ENCODE peak calls at places on chromosomes 4 and X, in ten cellular contexts. B is right atrium auricular region; S is sigmoid colon; O is gastrocnemius medialis; X is CD8-positive, alpha-beta memory T cell; W is heart left ventricle; L is tibial artery; C is lung; F is CD4-positive, CD25-positive, alpha-beta regulatory T cell; U is neural progenitor cell. J is an unnamed sample.

GRCh38 chr4:128379860-128380259 is 92.2 kb upstream of the PGRMC2 start:
- DNase-seq in B (no peak), S (no peak), O (no peak), X (no peak), W (peak; percentile 35), L (peak; percentile 69), C (no peak), F (peak; percentile 5), U (peak; percentile 19), J (no peak)

GRCh38 chr4:6885953-6886557 is 23.6 kb upstream of the TBC1D14 start:
- DNase-seq in B (peak; percentile 87), S (peak; percentile 82), O (peak; percentile 73), X (no peak), W (peak; percentile 78), L (peak; percentile 81), C (peak; percentile 57), F (peak; percentile 60), U (no peak), J (peak; percentile 53)

GRCh38 chr4:127580891-127581290 is 51.9 kb upstream of the INTU start:
- DNase-seq in B (no peak), S (no peak), O (no peak), X (no peak), W (no peak), L (no peak), C (no peak), F (no peak), U (no peak), J (no peak)

GRCh38 chrX:122135070-122135469 is 1049.0 kb upstream of the GRIA3 start:
- DNase-seq in B (no peak), S (no peak), O (no peak), X (no peak), W (no peak), L (no peak), C (no peak), F (no peak), U (no peak), J (no peak)

GRCh38 chr4:150533673-150534072 is 48.3 kb upstream of the MAB21L2 start:
- DNase-seq in B (no peak), S (no peak), O (no peak), X (no peak), W (no peak), L (no peak), C (no peak), F (no peak), U (no peak), J (no peak)

GRCh38 chr4:140861359-140862181 is 105.4 kb upstream of the TBC1D9 start:
- DNase-seq in B (peak; percentile 65), S (peak; percentile 86), O (peak; percentile 38), X (peak; percentile 15), W (peak; percentile 56), L (peak; percentile 72), C (peak; percentile 63), F (peak; percentile 75), U (peak; percentile 80), J (peak; percentile 80)

GRCh38 chr4:64781737-64782326 is 372.6 kb upstream of the TECRL start:
- DNase-seq in B (no peak), S (no peak), O (no peak), X (no peak), W (no peak), L (no peak), C (no peak), F (peak; percentile 8), U (peak; percentile 2), J (no peak)

GRCh38 chr4:152422817-152423320 is 113.0 kb downstream of the FBXW7 start:
- DNase-seq in B (no peak), S (no peak), O (no peak), X (no peak), W (no peak), L (no peak), C (no peak), F (no peak), U (no peak), J (no peak)

GRCh38 chrX:134525086-134525792 is 65.3 kb downstream of the HPRT1 start:
- DNase-seq in B (no peak), S (no peak), O (no peak), X (no peak), W (no peak), L (no peak), C (no peak), F (no peak), U (no peak), J (no peak)

GRCh38 chrX:17496407-17496806 is 121.4 kb downstream of the NHS start:
- DNase-seq in B (no peak), S (no peak), O (no peak), X (no peak), W (no peak), L (no peak), C (no peak), F (no peak), U (no peak), J (no peak)

GRCh38 chr4:42519803-42520417 is 122.6 kb downstream of the SHISA3 start:
- DNase-seq in B (no peak), S (no peak), O (no peak), X (no peak), W (no peak), L (no peak), C (no peak), F (peak; percentile 72), U (peak; percentile 68), J (peak; percentile 51)

GRCh38 chr4:121189811-121190210 is 25.7 kb upstream of the TNIP3 start:
- DNase-seq in B (no peak), S (no peak), O (no peak), X (peak; percentile 57), W (no peak), L (no peak), C (no peak), F (peak; percentile 89), U (no peak), J (no peak)

GRCh38 chr4:169229571-169230028 is 41.2 kb downstream of the SH3RF1 start:
- DNase-seq in B (no peak), S (no peak), O (peak; percentile 28), X (no peak), W (no peak), L (no peak), C (peak; percentile 53), F (no peak), U (no peak), J (no peak)

GRCh38 chr4:2261110-2261852 is 628 bp downstream of the MXD4 start:
- DNase-seq in B (no peak), S (peak; percentile 73), O (no peak), X (peak; percentile 63), W (peak; percentile 67), L (peak; percentile 79), C (no peak), F (peak; percentile 59), U (peak; percentile 74), J (peak; percentile 58)

GRCh38 chr4:147088141-147088540 is 142.5 kb upstream of the TTC29 start:
- DNase-seq in B (no peak), S (no peak), O (no peak), X (no peak), W (no peak), L (no peak), C (no peak), F (no peak), U (no peak), J (no peak)

GRCh38 chr4:78960926-78961325 is 21.7 kb upstream of the PAQR3 start:
- DNase-seq in B (no peak), S (no peak), O (no peak), X (no peak), W (no peak), L (no peak), C (no peak), F (no peak), U (no peak), J (no peak)

GRCh38 chr4:18020145-18020670 is 1.3 kb downstream of the LCORL start:
- DNase-seq in B (no peak), S (no peak), O (no peak), X (no peak), W (no peak), L (no peak), C (no peak), F (peak; percentile 21), U (peak; percentile 18), J (no peak)

GRCh38 chr4:54439831-54440243 is 210.7 kb downstream of the PDGFRA start:
- DNase-seq in B (peak; percentile 68), S (peak; percentile 67), O (peak; percentile 18), X (no peak), W (peak; percentile 34), L (no peak), C (peak; percentile 44), F (no peak), U (peak; percentile 59), J (no peak)

DNA sequence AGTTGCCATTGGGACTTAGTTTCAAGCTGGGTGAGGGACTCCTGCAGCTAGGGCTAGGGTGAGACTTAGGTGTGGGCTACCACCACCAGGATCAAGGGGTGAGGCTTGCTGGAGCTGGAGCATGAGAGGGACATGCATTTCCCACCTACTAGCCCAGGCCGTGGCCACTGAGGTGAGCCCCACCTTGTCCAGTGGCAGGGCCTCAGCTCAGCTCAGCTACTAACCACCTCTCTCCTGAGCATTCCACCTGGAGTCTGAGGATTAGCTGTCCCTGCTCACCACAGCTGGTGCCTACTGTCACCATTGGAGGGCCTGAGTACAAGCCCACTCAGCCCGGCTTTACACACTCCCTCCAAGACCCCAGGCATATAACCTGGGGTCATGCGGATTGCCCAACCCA is 62.6 kb upstream of the MAGEH1 start:
- DNase-seq in B (no peak), S (no peak), O (no peak), X (no peak), W (no peak), L (no peak), C (no peak), F (no peak), U (no peak), J (no peak)
- H3K9me3 ChIP-seq in B (no peaks in the 10 kb centered on the region), S (no peaks in the 10 kb centered on the region), O (no peaks in the 10 kb centered on the region), X (no peaks in the 10 kb centered on the region), W (no peaks in the 10 kb centered on the region), L (no peaks in the 10 kb centered on the region), C (no peaks in the 10 kb centered on the region), F (peaks cover 2% of the 10 kb centered on the region), U (peaks cover 19% of the 10 kb centered on the region), J (no peaks in the 10 kb centered on the region)

DNA sequence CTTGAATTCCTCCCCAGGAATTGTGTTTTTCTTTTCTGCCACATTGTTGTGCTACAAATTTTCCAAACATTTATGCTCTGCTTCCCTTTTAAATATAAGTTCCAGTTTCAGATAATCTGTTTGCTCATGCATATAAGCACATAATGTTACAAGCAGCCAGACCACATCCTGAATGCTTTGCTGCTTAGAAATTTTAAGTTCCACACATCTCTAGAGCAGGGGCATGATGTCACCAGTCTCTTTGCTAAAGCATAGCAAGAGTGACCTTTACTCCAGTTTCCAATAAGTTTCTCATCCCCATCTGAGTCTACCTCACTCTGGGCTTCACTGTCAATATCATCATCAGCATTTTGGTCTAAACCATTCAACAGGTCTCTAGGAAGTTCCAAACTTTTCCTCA is 932.5 kb downstream of the SH3BGRL start:
- DNase-seq in B (no peak), S (no peak), O (no peak), X (no peak), W (no peak), L (no peak), C (no peak), F (no peak), U (no peak), J (no peak)
- H3K9me3 ChIP-seq in B (no peaks in the 10 kb centered on the region), S (no peaks in the 10 kb centered on the region), O (no peaks in the 10 kb centered on the region), X (no peaks in the 10 kb centered on the region), W (no peaks in the 10 kb centered on the region), L (no peaks in the 10 kb centered on the region), C (no peaks in the 10 kb centered on the region), F (no peaks in the 10 kb centered on the region), U (peaks cover 30% of the 10 kb centered on the region), J (no peaks in the 10 kb centered on the region)

GRCh38 chr4:98275129-98275528 is 13.9 kb downstream of the RAP1GDS1 start:
- DNase-seq in B (no peak), S (no peak), O (no peak), X (no peak), W (no peak), L (no peak), C (no peak), F (peak; percentile 34), U (no peak), J (no peak)
- H3K9me3 ChIP-seq in B (no peaks in the 10 kb centered on the region), S (no peaks in the 10 kb centered on the region), O (no peaks in the 10 kb centered on the region), X (no peaks in the 10 kb centered on the region), W (peaks cover 3% of the 10 kb centered on the region), L (peaks cover 8% of the 10 kb centered on the region), C (no peaks in the 10 kb centered on the region), F (no peaks in the 10 kb centered on the region), U (no peaks in the 10 kb centered on the region), J (no peaks in the 10 kb centered on the region)

GRCh38 chr4:106114284-106114683 is 201.7 kb downstream of the TBCK start:
- DNase-seq in B (no peak), S (no peak), O (no peak), X (no peak), W (no peak), L (no peak), C (no peak), F (no peak), U (no peak), J (no peak)
- H3K9me3 ChIP-seq in B (peaks cover 9% of the 10 kb centered on the region), S (peaks cover 8% of the 10 kb centered on the region), O (peaks cover 26% of the 10 kb centered on the region), X (peaks cover 21% of the 10 kb centered on the region), W (peaks cover 40% of the 10 kb centered on the region), L (peaks cover 32% of the 10 kb centered on the region), C (peaks cover 15% of the 10 kb centered on the region), F (peaks cover 18% of the 10 kb centered on the region), U (peaks cover 3% of the 10 kb centered on the region), J (peaks cover 7% of the 10 kb centered on the region)

J was measured in heart right ventricle.